ENCODE peak calls at places on chromosomes 11 and 22, in eight cellular contexts. F is SK-N-SH, P is HepG2, K is HCT116, V is GM23338, C is K562, S is Panc1, H is GM12878. Z is an unnamed sample.

GRCh38 chr11:27912916-27913315 is 195.0 kb downstream of the KIF18A start:
- DNase-seq in F (no peak), P (no peak), K (no peak), V (no peak), C (no peak), S (no peak), H (no peak), Z (no peak)

GRCh38 chr11:65433657-65434056 is 11.1 kb downstream of the NEAT1 start:
- DNase-seq in F (no peak), P (no peak), K (no peak), V (no peak), C (no peak), S (no peak), H (no peak), Z (no peak)

GRCh38 chr11:36540998-36541397 is 26.8 kb upstream of the RAG1 start:
- DNase-seq in F (peak), P (peak), K (peak), V (peak), C (peak), S (peak), H (peak), Z (peak)

GRCh38 chr11:68081691-68082090 is 39.5 kb downstream of the CHKA start:
- DNase-seq in F (no peak), P (no peak), K (no peak), V (no peak), C (no peak), S (no peak), H (no peak), Z (no peak)

GRCh38 chr11:2892215-2893020 is 6.8 kb upstream of the CDKN1C start:
- DNase-seq in F (peak), P (no peak), K (no peak), V (peak), C (peak), S (no peak), H (no peak), Z (peak)

GRCh38 chr11:108645956-108646355 is 18.9 kb upstream of the DDX10 start:
- DNase-seq in F (no peak), P (no peak), K (no peak), V (no peak), C (no peak), S (no peak), H (no peak), Z (no peak)

GRCh38 chr11:122981388-122982264 is at the start of gene BSX:
- DNase-seq in F (no peak), P (peak), K (no peak), V (peak), C (peak), S (no peak), H (no peak), Z (peak)

GRCh38 chr22:48745842-48746788 is 1081.6 kb downstream of the BRD1 start:
- DNase-seq in F (no peak), P (no peak), K (no peak), V (no peak), C (no peak), S (no peak), H (no peak), Z (no peak)

GRCh38 chr11:107770546-107770945 is 58.7 kb upstream of the SLN start:
- DNase-seq in F (no peak), P (no peak), K (no peak), V (no peak), C (no peak), S (no peak), H (no peak), Z (no peak)

GRCh38 chr22:25779426-25779825 is 37.4 kb downstream of the MYO18B start:
- DNase-seq in F (no peak), P (no peak), K (no peak), V (no peak), C (no peak), S (no peak), H (no peak), Z (no peak)

DNA sequence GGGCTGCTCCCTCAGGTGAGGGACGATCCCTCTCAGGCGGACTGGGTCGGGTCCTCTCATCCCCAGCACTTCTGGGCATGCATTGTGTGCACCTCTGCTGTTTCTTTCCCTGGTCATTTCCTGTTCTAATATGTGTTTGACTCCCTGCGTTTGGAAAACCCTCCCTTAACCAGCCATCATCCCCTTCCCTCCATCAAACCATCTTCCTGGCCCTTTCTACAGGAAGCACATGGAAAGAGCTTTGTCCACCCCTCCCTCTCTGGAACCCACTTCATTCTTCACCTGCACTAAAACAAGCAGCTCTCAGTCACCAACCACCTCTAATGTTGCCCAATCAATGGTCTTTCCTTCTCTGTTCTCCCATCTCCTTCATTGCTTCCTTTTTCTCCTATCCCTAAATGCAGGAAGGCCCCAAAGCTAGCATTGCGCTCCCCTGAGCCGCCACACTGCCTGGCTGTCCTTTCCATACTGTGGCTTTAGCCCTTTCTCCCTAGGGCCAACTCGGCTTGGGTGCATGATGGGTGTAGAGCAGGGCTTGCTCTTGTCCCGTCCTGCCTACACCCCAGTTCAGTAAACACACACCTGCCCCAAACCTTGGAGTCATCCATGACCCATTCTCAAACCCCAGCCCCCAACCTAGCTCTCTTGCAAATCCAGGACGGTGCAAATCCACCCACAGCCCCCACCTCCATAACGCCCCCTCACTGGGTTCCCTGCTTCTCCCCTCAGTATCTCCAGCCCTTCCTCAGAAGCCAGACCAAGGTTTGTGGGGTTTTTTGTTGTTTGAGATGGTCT is 5.4 kb upstream of the GAS2L1 start:
- DNase-seq in F (peak), P (no peak), K (no peak), V (peak), C (no peak), S (no peak), H (no peak), Z (no peak)
- TF ChIP-seq POLR2AphosphoS5 in F (peak), P (peak), K (peak), V (peak), C (peak), S (peak), H (peak), Z (peak)

DNA sequence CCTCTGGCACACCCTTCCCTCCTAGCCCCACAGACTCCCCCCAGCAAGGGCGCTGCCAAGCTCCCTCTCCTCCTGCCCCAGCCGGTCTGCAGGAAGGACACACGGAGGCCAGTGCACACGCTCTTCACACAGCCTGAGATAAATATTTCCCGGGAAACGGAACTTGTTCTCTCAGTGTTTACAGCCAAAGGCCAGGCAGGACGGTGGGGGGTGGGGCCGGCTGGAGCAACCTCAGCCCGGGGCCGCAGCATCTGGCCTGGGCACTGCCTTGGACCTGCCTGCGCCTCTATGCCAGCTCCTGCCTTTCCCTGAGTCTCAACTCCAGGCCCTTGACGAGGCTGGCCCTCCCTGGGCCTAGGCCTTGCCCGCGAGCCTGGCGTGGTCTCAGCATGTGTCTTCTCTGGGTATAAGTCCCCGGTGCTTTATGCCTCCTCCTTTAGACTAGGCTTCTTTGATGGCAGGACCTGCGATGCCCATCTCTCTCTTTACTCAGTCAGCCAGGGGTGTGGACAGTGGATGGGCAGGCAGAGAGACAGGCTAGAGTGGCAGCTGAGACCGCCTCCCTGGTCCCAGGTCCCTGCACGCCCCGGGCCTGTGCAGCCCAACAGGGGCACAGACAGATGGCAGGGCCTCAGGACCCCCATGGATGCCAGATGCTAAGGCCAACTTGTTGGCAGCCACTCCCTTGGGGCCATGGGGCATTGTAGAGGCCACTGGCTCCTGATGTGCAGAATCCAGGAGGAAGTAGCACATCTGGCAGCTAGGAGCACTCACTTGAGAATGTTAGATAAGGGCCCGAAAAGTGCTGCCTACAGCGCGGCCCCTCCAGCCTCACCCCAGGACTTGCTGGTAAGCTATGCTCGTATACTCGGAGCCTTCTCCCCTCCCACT is 48.2 kb downstream of the PDE2A start:
- DNase-seq in F (peak), P (peak), K (no peak), V (peak), C (peak), S (no peak), H (no peak), Z (no peak)
- TF ChIP-seq REST in F (no peak), P (no peak), K (no peak), V (no peak), C (no peak), S (no peak), H (no peak), Z (no peak)

GRCh38 chr22:16818538-16818937 is 6.7 kb downstream of the XKR3 start:
- DNase-seq in F (no peak), P (no peak), K (no peak), V (no peak), C (peak), S (no peak), H (no peak), Z (no peak)

GRCh38 chr22:16824718-16825687 is at the start of gene XKR3:
- DNase-seq in F (no peak), P (no peak), K (no peak), V (peak), C (no peak), S (no peak), H (peak), Z (peak)

GRCh38 chr22:16815073-16815472 is 10.1 kb downstream of the XKR3 start:
- DNase-seq in F (no peak), P (no peak), K (no peak), V (no peak), C (peak), S (no peak), H (no peak), Z (no peak)

DNA sequence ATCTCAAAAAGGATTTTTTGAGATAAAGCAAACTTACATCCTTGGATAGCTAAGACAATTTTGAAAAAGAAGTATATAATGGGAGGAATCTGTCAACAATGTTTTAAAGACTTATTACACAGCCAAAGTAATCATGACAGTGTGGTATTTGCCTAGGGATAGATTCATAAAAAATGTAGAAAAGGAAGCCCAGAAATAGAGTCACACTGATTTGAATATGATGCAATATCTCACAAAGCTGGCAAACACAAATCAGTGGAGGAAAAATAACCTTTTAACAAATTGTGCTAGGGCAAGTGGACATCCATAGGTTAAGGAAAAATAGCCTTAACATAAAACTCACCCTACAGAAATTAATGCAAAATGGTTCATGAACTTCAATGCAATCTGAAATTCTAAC is 6.0 kb downstream of the XKR3 start:
- DNase-seq in F (no peak), P (no peak), K (no peak), V (no peak), C (no peak), S (no peak), H (no peak), Z (no peak)
- TF ChIP-seq POLR2AphosphoS5 in F (no peak), P (no peak), K (no peak), V (no peak), C (no peak), S (no peak), H (no peak), Z (no peak)

GRCh38 chr22:30889268-30889995 is 79.1 kb downstream of the MORC2 start:
- DNase-seq in F (peak), P (no peak), K (no peak), V (no peak), C (no peak), S (no peak), H (no peak), Z (no peak)
- TF ChIP-seq REST in F (no peak), P (no peak), K (no peak), V (no peak), C (no peak), S (no peak), H (no peak), Z (no peak)

DNA sequence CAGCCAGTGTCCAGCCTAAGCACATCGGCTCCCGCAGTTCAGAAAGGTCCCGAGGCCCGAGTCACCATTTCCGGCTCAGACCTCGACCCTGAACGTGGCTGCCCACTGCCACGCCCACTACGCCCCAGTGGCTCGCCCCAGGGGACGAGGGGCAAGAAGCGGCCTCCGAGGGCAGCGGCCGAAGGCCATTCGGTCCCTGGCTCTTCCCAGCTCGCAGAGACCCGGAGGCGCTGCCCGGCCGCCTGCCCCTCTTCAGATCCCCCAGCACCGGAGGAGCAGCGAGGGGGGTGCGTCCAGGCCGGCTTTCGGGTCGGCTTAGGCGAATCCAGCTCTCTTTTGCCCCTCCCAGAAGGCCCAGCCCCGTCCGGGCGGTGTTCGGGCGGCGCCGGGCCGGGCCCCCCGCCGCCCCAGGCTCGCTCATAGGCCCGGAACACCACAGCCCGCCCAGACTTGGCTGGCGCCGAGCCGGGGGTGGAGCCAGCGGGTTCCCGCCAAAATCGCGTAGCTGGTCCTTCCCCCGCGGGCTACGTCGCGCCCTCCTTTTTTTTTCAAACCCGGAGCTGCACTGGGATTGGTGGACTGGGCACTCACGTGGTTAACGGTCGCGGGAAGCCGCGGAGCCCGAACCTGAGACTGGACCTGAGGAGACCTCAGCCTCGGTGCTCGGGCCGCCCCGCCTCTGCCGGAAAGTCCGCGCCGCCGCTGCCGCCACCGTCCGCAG is at the start of gene WEE1:
- DNase-seq in F (peak), P (peak), K (peak), V (peak), C (peak), S (peak), H (peak), Z (peak)
- TF ChIP-seq POLR2AphosphoS5 in F (peak), P (peak), K (peak), V (peak), C (peak), S (peak), H (no peak), Z (peak)

GRCh38 chr11:119153049-119153818 is 4.4 kb downstream of the ABCG4 start:
- DNase-seq in F (no peak), P (no peak), K (no peak), V (peak), C (no peak), S (no peak), H (no peak), Z (no peak)
- TF ChIP-seq REST in F (no peak), P (no peak), K (no peak), V (no peak), C (no peak), S (no peak), H (no peak), Z (no peak)

DNA sequence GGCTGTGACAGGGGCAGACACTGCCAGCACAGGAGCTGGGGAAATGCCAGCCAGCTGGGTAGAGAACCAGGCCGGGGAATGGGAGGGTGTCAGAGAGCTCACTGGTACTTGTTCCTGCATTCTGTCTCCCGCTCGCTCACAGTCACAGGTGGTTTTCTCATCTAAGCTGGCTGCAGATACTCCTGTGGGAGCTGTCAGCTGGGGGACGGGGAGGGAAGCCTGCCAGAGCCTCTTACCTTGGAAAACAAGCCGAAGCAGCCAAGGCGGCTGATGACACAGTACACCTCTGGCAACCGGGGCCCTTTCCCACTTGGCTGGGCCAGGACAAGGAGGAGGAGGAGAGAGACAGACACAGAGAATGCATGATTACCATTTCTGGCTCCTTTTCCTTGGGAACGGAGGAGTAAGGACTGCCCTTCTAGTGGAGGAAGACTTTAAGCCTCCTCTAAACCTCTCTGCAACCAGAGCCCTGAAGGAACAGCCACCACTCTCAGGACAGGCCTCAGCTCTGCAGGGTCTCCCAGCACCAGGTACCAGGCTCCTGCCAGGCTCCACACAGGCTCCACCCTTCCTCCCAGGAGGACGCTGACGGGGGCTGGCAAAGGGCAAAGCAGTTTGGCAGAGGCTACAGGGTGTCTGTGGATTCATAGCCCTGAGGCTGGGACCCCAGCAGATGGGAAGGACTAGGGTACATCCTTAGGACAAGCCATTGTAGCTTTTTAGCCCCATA is 25.1 kb downstream of the RPL27A start:
- DNase-seq in F (no peak), P (no peak), K (no peak), V (no peak), C (no peak), S (no peak), H (no peak), Z (no peak)
- TF ChIP-seq POLR2AphosphoS5 in F (no peak), P (no peak), K (no peak), V (no peak), C (no peak), S (no peak), H (no peak), Z (no peak)

GRCh38 chr22:37781434-37782059 is 26.2 kb upstream of the GCAT start:
- DNase-seq in F (no peak), P (peak), K (no peak), V (peak), C (no peak), S (no peak), H (no peak), Z (no peak)
- TF ChIP-seq REST in F (no peak), P (no peak), K (no peak), V (no peak), C (no peak), S (no peak), H (no peak), Z (no peak)